ENCODE peak calls at places on chromosome 10, in ten cellular contexts. P is esophagus muscularis mucosa, A is HepG2, G is transverse colon, T is stomach, C is SK-N-SH, V is upper lobe of left lung, M is K562, S is sigmoid colon, R is H1. U is an unnamed sample.

GRCh38 chr10:62894156-62894555 is 78.0 kb upstream of the EGR2 start:
- DNase-seq in P (no peak), A (no peak), G (no peak), T (no peak), C (no peak), V (no peak), M (no peak), S (no peak), R (no peak), U (no peak)

GRCh38 chr10:5565671-5566581 is 41.2 kb downstream of the CALML3 start:
- DNase-seq in P (no peak), A (no peak), G (peak; percentile 5), T (peak; percentile 3), C (no peak), V (no peak), M (no peak), S (peak; percentile 58), R (no peak), U (peak; percentile 74)

GRCh38 chr10:73923935-73924598 is 13.1 kb downstream of the PLAU start:
- DNase-seq in P (no peak), A (no peak), G (no peak), T (no peak), C (no peak), V (no peak), M (peak; percentile 58), S (no peak), R (no peak), U (no peak)

GRCh38 chr10:95567903-95568630 is 6.9 kb upstream of the SORBS1 start:
- DNase-seq in P (no peak), A (no peak), G (no peak), T (no peak), C (no peak), V (no peak), M (no peak), S (no peak), R (no peak), U (no peak)

GRCh38 chr10:77771450-77771849 is 133.8 kb upstream of the KCNMA1 start:
- DNase-seq in P (peak; percentile 79), A (no peak), G (no peak), T (no peak), C (no peak), V (no peak), M (no peak), S (no peak), R (no peak), U (no peak)

GRCh38 chr10:124701881-124702656 is 42.1 kb downstream of the FAM53B start:
- DNase-seq in P (no peak), A (no peak), G (peak; percentile 44), T (no peak), C (no peak), V (no peak), M (peak; percentile 23), S (no peak), R (no peak), U (no peak)

GRCh38 chr10:48365668-48366067 is 59.2 kb downstream of the MAPK8 start:
- DNase-seq in P (no peak), A (no peak), G (no peak), T (no peak), C (no peak), V (no peak), M (no peak), S (no peak), R (no peak), U (no peak)

GRCh38 chr10:61943699-61944444 is 42.4 kb downstream of the ARID5B start:
- DNase-seq in P (no peak), A (no peak), G (no peak), T (no peak), C (peak; percentile 22), V (no peak), M (no peak), S (no peak), R (no peak), U (no peak)

GRCh38 chr10:55630491-55631056 is 730.5 kb downstream of the ZWINT start:
- DNase-seq in P (no peak), A (no peak), G (no peak), T (no peak), C (peak; percentile 44), V (peak; percentile 64), M (no peak), S (no peak), R (no peak), U (no peak)

GRCh38 chr10:76558586-76558985 is 1079.0 kb downstream of the KCNMA1 start:
- DNase-seq in P (no peak), A (peak; percentile 45), G (peak; percentile 32), T (peak; percentile 64), C (no peak), V (no peak), M (no peak), S (peak; percentile 80), R (no peak), U (no peak)

GRCh38 chr10:88389456-88389855 is 193.7 kb downstream of the RNLS start:
- DNase-seq in P (no peak), A (peak; percentile 15), G (peak; percentile 31), T (no peak), C (no peak), V (no peak), M (no peak), S (no peak), R (no peak), U (no peak)

GRCh38 chr10:113068178-113068890 is 118.3 kb downstream of the TCF7L2 start:
- DNase-seq in P (no peak), A (no peak), G (no peak), T (no peak), C (no peak), V (no peak), M (no peak), S (peak; percentile 38), R (no peak), U (no peak)
- TF ChIP-seq POLR2AphosphoS5 in P (no peak), A (no peak), G (no peak), T (no peak), C (no peak), V (no peak), M (no peak), S (no peak), R (peak; percentile 59), U (no peak)

GRCh38 chr10:230758-231157 is 95.5 kb downstream of the ZMYND11 start:
- DNase-seq in P (no peak), A (peak; percentile 15), G (no peak), T (no peak), C (peak; percentile 33), V (no peak), M (peak; percentile 39), S (no peak), R (no peak), U (no peak)

GRCh38 chr10:228366-228765 is 93.1 kb downstream of the ZMYND11 start:
- DNase-seq in P (no peak), A (no peak), G (no peak), T (no peak), C (no peak), V (no peak), M (no peak), S (no peak), R (no peak), U (no peak)

GRCh38 chr10:224571-224970 is 89.3 kb downstream of the ZMYND11 start:
- DNase-seq in P (no peak), A (no peak), G (no peak), T (no peak), C (no peak), V (no peak), M (no peak), S (no peak), R (no peak), U (no peak)

GRCh38 chr10:232061-232460 is 96.8 kb downstream of the ZMYND11 start:
- DNase-seq in P (no peak), A (no peak), G (no peak), T (no peak), C (no peak), V (no peak), M (no peak), S (no peak), R (no peak), U (no peak)

GRCh38 chr10:227014-227413 is 91.8 kb downstream of the ZMYND11 start:
- DNase-seq in P (no peak), A (no peak), G (no peak), T (no peak), C (no peak), V (no peak), M (no peak), S (no peak), R (no peak), U (no peak)
- TF ChIP-seq EP300 in P (no peak), A (no peak), G (no peak), T (no peak), C (no peak), V (no peak), M (no peak), S (no peak), R (no peak), U (no peak)

GRCh38 chr10:47225928-47226645 is 73.9 kb upstream of the GDF10 start:
- DNase-seq in P (peak; percentile 85), A (no peak), G (no peak), T (no peak), C (no peak), V (no peak), M (no peak), S (no peak), R (no peak), U (no peak)

GRCh38 chr10:47233631-47234030 is 66.4 kb upstream of the GDF10 start:
- DNase-seq in P (peak; percentile 68), A (no peak), G (no peak), T (no peak), C (no peak), V (no peak), M (no peak), S (no peak), R (no peak), U (no peak)

GRCh38 chr10:47230482-47230881 is 69.5 kb upstream of the GDF10 start:
- DNase-seq in P (no peak), A (no peak), G (no peak), T (peak; percentile 22), C (no peak), V (no peak), M (no peak), S (no peak), R (no peak), U (no peak)

GRCh38 chr10:47231414-47231813 is 68.6 kb upstream of the GDF10 start:
- DNase-seq in P (no peak), A (no peak), G (no peak), T (peak; percentile 4), C (no peak), V (no peak), M (no peak), S (no peak), R (no peak), U (no peak)

GRCh38 chr10:47230957-47231356 is 69.0 kb upstream of the GDF10 start:
- DNase-seq in P (no peak), A (no peak), G (no peak), T (no peak), C (no peak), V (no peak), M (no peak), S (no peak), R (no peak), U (no peak)
- H3K27ac ChIP-seq in P (no peak overlapping the region), A (no peak overlapping the region), G (no peak overlapping the region), T (no peak overlapping the region), C (no peak overlapping the region), V (no peak overlapping the region), M (no peak overlapping the region), S (no peak overlapping the region), R (no peak overlapping the region), U (no peak overlapping the region)

DNA sequence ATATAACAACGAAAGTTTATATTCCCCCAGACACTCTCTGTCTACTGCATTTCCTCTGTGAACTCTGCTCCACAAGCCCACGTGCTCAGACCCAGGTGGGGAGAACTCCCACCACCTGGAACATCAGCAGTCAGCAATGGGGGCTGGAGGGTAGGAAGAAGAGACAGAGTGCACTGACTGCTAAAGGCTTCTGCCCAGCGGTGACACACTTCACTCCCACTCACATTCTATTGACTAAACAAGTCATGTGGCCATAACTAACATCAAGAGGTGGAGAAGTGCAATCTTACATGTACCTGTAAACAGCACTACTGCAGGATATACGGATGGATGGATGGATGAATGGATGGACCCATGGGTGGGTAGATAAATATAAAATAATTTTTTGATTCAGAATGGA is 122.2 kb downstream of the MPP7 start:
- DNase-seq in P (no peak), A (peak; percentile 2), G (no peak), T (no peak), C (no peak), V (no peak), M (no peak), S (no peak), R (no peak), U (no peak)
- TF ChIP-seq POLR2AphosphoS5 in P (no peak), A (no peak), G (no peak), T (no peak), C (no peak), V (no peak), M (no peak), S (no peak), R (no peak), U (no peak)

U was measured in suprapubic skin.